ENCODE peak calls at places on chromosomes 11 and 22, in nine cellular contexts. A is colonic mucosa, O is heart right ventricle, L is right lobe of liver, Z is hepatocyte, F is aorta, W is SJSA1, G is vagina, Q is PC-3. E is an unnamed sample.

GRCh38 chr11:72781313-72782080 is 12.3 kb downstream of the STARD10 start:
- DNase-seq in W (no peak), Q (peak; percentile 28), G (no peak), Z (peak; percentile 83), F (peak; percentile 85), A (peak; percentile 74), O (peak; percentile 51), L (no peak), E (no peak)

GRCh38 chr22:45549739-45550138 is 47.1 kb downstream of the FBLN1 start:
- DNase-seq in O (no peak), Q (peak; percentile 29), L (no peak), G (no peak), F (no peak), W (peak; percentile 60), Z (peak; percentile 13), A (no peak), E (no peak)

GRCh38 chr22:48993655-48994054 is 834.0 kb downstream of the BRD1 start:
- DNase-seq in G (no peak), A (no peak), F (peak; percentile 25), O (no peak), Q (no peak), Z (no peak), L (no peak), W (no peak), E (no peak)

GRCh38 chr11:79088967-79089366 is 351.9 kb downstream of the TENM4 start:
- DNase-seq in F (no peak), Q (no peak), O (no peak), A (no peak), G (no peak), Z (no peak), L (no peak), W (no peak), E (no peak)

GRCh38 chr11:126990716-126991480 is 9.7 kb downstream of the KIRREL3 start:
- DNase-seq in O (no peak), Q (no peak), W (no peak), L (no peak), F (no peak), A (no peak), G (no peak), Z (no peak), E (no peak)

GRCh38 chr11:62846177-62846576 is 6.8 kb upstream of the WDR74 start:
- DNase-seq in A (no peak), Z (no peak), O (no peak), F (no peak), G (no peak), W (no peak), Q (no peak), L (no peak), E (no peak)

GRCh38 chr11:76512851-76513653 is 68.2 kb downstream of the EMSY start:
- DNase-seq in O (no peak), L (no peak), W (no peak), Q (peak; percentile 42), G (no peak), Z (peak; percentile 26), A (no peak), F (no peak), E (peak; percentile 6)

GRCh38 chr22:45897736-45898135 is 79.2 kb downstream of the WNT7B start:
- DNase-seq in Q (no peak), Z (no peak), G (no peak), A (no peak), O (peak; percentile 1), F (no peak), W (no peak), L (no peak), E (no peak)

GRCh38 chr22:37225481-37225880 is 13.2 kb upstream of the SSTR3 start:
- DNase-seq in O (no peak), Q (no peak), G (no peak), A (no peak), L (no peak), Z (no peak), W (no peak), F (peak; percentile 58), E (no peak)

GRCh38 chr22:30830907-30831306 is 136.2 kb downstream of the OSBP2 start:
- DNase-seq in L (no peak), W (peak; percentile 83), Q (peak; percentile 95), O (no peak), G (no peak), A (peak; percentile 67), F (no peak), Z (no peak), E (peak; percentile 64)

GRCh38 chr11:44246726-44247125 is 63.2 kb downstream of the ALX4 start:
- DNase-seq in A (no peak), G (no peak), F (no peak), L (no peak), O (peak; percentile 57), Q (no peak), W (no peak), Z (no peak), E (no peak)

GRCh38 chr22:17303840-17304779 is 65.2 kb upstream of the CECR2 start:
- DNase-seq in O (no peak), A (no peak), Z (no peak), W (no peak), F (no peak), Q (no peak), G (no peak), L (no peak), E (no peak)

GRCh38 chr11:61131998-61132555 is 29.1 kb downstream of the VPS37C start:
- DNase-seq in W (no peak), O (no peak), L (no peak), A (no peak), Z (no peak), G (no peak), Q (no peak), F (no peak), E (no peak)

DNA sequence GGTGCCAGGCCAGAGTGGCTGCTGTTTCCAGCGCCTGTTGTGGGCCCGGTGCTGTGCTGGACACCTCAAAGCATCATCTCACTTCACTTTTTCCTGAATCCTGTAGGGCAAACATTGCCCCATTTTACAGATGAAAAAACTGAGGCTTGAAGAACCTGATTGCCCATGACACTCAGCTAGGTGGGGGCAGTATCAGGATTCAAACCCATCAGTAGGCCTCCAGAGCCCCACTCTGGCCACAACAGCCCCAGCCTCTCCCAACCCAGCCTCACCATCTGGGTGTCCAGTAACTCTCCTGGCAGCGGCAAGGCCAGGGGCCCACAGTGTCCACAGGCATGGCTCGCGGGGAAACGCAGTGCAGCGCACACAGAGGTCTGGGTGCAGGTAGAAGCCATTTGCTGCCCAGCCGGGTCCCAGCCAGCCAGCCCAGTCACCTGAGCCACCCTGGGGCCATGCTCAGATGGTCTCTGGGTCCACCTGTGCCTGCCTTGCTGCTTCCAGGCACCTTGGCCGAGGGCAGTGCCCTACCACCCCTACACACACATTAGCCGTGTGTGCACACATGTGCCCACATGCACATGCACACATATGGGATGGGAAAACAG is 11.5 kb downstream of the SLC22A12 start:
- DNase-seq in G (no peak), Z (no peak), L (no peak), Q (no peak), F (no peak), O (no peak), A (no peak), W (no peak), E (no peak)
- H3K27me3 ChIP-seq in G (no peaks in the 10 kb centered on the region), Z (no peaks in the 10 kb centered on the region), L (no peaks in the 10 kb centered on the region), Q (peaks cover 25% of the 10 kb centered on the region), F (no peaks in the 10 kb centered on the region), O (peaks cover 7% of the 10 kb centered on the region), A (no peaks in the 10 kb centered on the region), W (peaks cover 51% of the 10 kb centered on the region), E (no peaks in the 10 kb centered on the region)

GRCh38 chr11:518463-519202 is 11.6 kb upstream of the RNH1 start:
- DNase-seq in F (peak; percentile 97), L (peak; percentile 86), A (peak; percentile 95), Q (peak; percentile 95), G (no peak), W (peak; percentile 89), O (peak; percentile 89), Z (peak; percentile 94), E (peak; percentile 97)
- H3K4me3 ChIP-seq in F (no peak overlapping the region), L (peak overlapping the region; percentile 29), A (no peak overlapping the region), Q (no peak overlapping the region), G (peak overlapping the region; percentile 24), W (no peak overlapping the region), O (no peak overlapping the region), Z (no peak overlapping the region), E (no peak overlapping the region)

DNA sequence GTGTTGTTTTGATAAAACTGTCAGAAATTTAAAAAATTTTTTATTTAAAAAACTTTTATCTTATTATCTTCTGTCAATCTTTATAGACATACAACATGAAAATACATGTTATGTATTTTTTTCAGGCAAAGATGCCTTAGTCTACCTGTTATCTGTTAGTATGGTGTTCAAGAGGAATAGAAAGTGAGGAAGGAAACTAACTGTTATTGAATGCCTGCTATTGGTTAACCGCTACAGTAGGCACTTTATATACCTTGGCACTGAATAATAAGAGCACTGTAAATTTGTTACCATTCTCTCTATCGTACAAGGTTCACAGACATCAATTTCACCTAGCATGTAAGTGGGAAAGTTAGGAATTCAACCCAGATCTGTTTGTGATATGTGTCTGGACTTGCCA is 272.1 kb upstream of the CCDC90B start:
- DNase-seq in Z (no peak), Q (no peak), O (no peak), F (no peak), A (no peak), L (no peak), W (no peak), G (no peak), E (no peak)
- H3K4me1 ChIP-seq in Z (no peaks in the 10 kb centered on the region), Q (no peaks in the 10 kb centered on the region), O (no peaks in the 10 kb centered on the region), F (no peaks in the 10 kb centered on the region), A (no peaks in the 10 kb centered on the region), L (no peaks in the 10 kb centered on the region), W (no peaks in the 10 kb centered on the region), G (no peaks in the 10 kb centered on the region), E (no peaks in the 10 kb centered on the region)

GRCh38 chr11:69703711-69704507 is at the start of gene FGF19:
- DNase-seq in O (no peak), F (peak; percentile 75), Z (peak; percentile 56), A (no peak), L (no peak), Q (peak; percentile 18), W (peak; percentile 76), G (no peak), E (no peak)

GRCh38 chr11:69705901-69706787 is 2.3 kb upstream of the FGF19 start:
- DNase-seq in O (no peak), Z (no peak), L (no peak), Q (no peak), G (no peak), F (no peak), A (peak; percentile 66), W (peak; percentile 57), E (peak; percentile 49)

GRCh38 chr11:69707156-69707555 is 3.3 kb upstream of the FGF19 start:
- DNase-seq in W (peak; percentile 88), O (no peak), A (peak; percentile 55), G (no peak), Z (no peak), F (no peak), L (no peak), Q (no peak), E (peak; percentile 27)

GRCh38 chr11:69704508-69705245 is 855 bp upstream of the FGF19 start:
- DNase-seq in Q (peak; percentile 49), A (no peak), G (no peak), W (peak; percentile 61), O (no peak), F (no peak), L (no peak), Z (peak; percentile 80), E (no peak)

DNA sequence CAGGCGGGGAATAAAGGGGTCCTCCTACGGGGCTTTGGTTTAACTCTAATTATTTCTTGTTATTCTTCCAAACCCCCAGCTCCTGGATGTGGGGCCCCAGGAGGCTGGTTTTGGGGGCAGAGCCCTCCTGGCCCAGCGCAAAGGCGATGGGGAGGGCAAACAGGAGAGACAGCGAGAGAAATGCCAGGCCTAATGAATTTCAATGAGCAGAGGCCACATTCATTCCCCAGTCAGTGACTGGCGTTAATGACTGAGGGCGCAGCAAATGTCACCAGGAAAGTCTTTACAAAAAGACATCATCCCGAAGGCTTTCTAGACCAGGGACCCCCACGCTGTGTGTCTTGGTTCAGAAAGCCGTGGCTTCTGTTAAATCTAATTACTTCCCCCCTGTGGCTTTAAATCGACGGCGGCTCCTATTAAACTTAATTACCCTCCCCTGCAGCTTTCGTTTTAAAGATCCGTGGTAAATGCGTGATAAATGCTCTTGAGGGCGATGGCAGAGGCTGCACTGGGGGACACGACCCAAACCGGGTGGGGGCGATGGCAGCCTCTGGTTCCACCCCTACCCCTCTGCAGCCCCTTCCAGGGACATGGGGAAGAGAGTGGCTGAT is 1.5 kb upstream of the FGF19 start:
- DNase-seq in A (no peak), L (no peak), F (no peak), Z (no peak), G (no peak), Q (no peak), W (no peak), O (no peak), E (no peak)
- H3K27me3 ChIP-seq in A (peaks cover 43% of the 10 kb centered on the region), L (peaks cover 9% of the 10 kb centered on the region), F (no peaks in the 10 kb centered on the region), Z (peaks cover 49% of the 10 kb centered on the region), G (peaks cover 13% of the 10 kb centered on the region), Q (no peaks in the 10 kb centered on the region), W (no peaks in the 10 kb centered on the region), O (peaks cover 89% of the 10 kb centered on the region), E (peaks cover 34% of the 10 kb centered on the region)

E was measured in small intestine.